ENCODE peak calls at places on chromosomes 7 and 10, in seven cellular contexts. D is occipital lobe; U is NCI-H1048; H is stimulated activated CD8-positive, alpha-beta memory T cell treated with anti-CD3 and anti-CD28 coated beads, Interleukin-12 subunit alpha, Interleukin-12 subunit beta, amount 100 ng/mL, for 4 hours; J is colonic mucosa; O is CD8-positive, alpha-beta T cell; M is activated CD8-positive, alpha-beta memory T cell treated with anti-CD3 and anti-CD28 coated beads, Interleukin-2, amount 50 U/mL, for 48 hours. P is an unnamed sample.

GRCh38 chr10:89702121-89702480 is 711 bp downstream of the KIF20B start:
- DNase-seq in D (peak; percentile 0), U (no peak), H (no peak), J (peak; percentile 25), O (peak; percentile 33), M (peak; percentile 59), P (no peak)

GRCh38 chr7:151769189-151769821 is 107.6 kb downstream of the PRKAG2 start:
- DNase-seq in D (no peak), U (no peak), H (peak; percentile 13), J (no peak), O (peak; percentile 70), M (peak; percentile 77), P (peak; percentile 75)

GRCh38 chr7:135755351-135755753 is 6.7 kb upstream of the FAM180A start:
- DNase-seq in D (no peak), U (no peak), H (no peak), J (no peak), O (no peak), M (no peak), P (no peak)

GRCh38 chr7:50854247-50854646 is 71.6 kb upstream of the GRB10 start:
- DNase-seq in D (no peak), U (no peak), H (no peak), J (no peak), O (no peak), M (no peak), P (no peak)

GRCh38 chr10:115827650-115828049 is 445.4 kb downstream of the GFRA1 start:
- DNase-seq in D (no peak), U (no peak), H (no peak), J (no peak), O (no peak), M (no peak), P (no peak)

GRCh38 chr7:43669286-43670081 is 59.8 kb downstream of the COA1 start:
- DNase-seq in D (no peak), U (no peak), H (peak; percentile 52), J (no peak), O (peak; percentile 81), M (peak; percentile 80), P (peak; percentile 26)

GRCh38 chr7:135342887-135343286 is 109.2 kb downstream of the STRA8 start:
- DNase-seq in D (peak; percentile 35), U (no peak), H (no peak), J (no peak), O (no peak), M (no peak), P (no peak)

GRCh38 chr7:43314379-43315158 is 202.1 kb downstream of the HECW1 start:
- DNase-seq in D (no peak), U (no peak), H (no peak), J (no peak), O (no peak), M (peak; percentile 59), P (no peak)

GRCh38 chr7:91657386-91658120 is 222.9 kb downstream of the MTERF1 start:
- DNase-seq in D (no peak), U (no peak), H (no peak), J (no peak), O (no peak), M (no peak), P (no peak)

GRCh38 chr10:810351-810846 is 120.9 kb upstream of the DIP2C start:
- DNase-seq in D (no peak), U (no peak), H (no peak), J (no peak), O (no peak), M (no peak), P (no peak)

P was measured in stimulated activated naive CD4-positive, alpha-beta T cell.